ENCODE peak calls at places on chromosomes 1 and 21, in ten cellular contexts. One of them, this sample, is unnamed.

GRCh38 chr1:80075351-80075750 is 1068.8 kb upstream of the ADGRL4 start:
- DNase-seq in right lobe of liver: no peak
- DNase-seq in AG04449: no peak
- DNase-seq in AG10803: no peak
- DNase-seq in mucosa of descending colon: no peak
- DNase-seq in PC-9: no peak
- DNase-seq in RWPE1: no peak
- DNase-seq in HFF-Myc: no peak
- DNase-seq in fibroblast of the aortic adventitia: no peak
- DNase-seq in A549: no peak
- DNase-seq in this sample: no peak

GRCh38 chr1:81954388-81955023 is 153.8 kb downstream of the ADGRL2 start:
- DNase-seq in A549: no peak
- DNase-seq in PC-9: no peak
- DNase-seq in mucosa of descending colon: no peak
- DNase-seq in RWPE1: no peak
- DNase-seq in AG10803: no peak
- DNase-seq in fibroblast of the aortic adventitia: no peak
- DNase-seq in right lobe of liver: no peak
- DNase-seq in AG04449: no peak
- DNase-seq in HFF-Myc: no peak
- DNase-seq in this sample: no peak

GRCh38 chr1:78561856-78562255 is 58.4 kb upstream of the IFI44L start:
- DNase-seq in AG04449: no peak
- DNase-seq in AG10803: peak; percentile 35
- DNase-seq in PC-9: no peak
- DNase-seq in HFF-Myc: no peak
- DNase-seq in mucosa of descending colon: no peak
- DNase-seq in fibroblast of the aortic adventitia: no peak
- DNase-seq in A549: no peak
- DNase-seq in right lobe of liver: no peak
- DNase-seq in RWPE1: no peak
- DNase-seq in this sample: no peak

GRCh38 chr1:243287652-243288051 is 31.8 kb downstream of the SDCCAG8 start:
- DNase-seq in PC-9: no peak
- DNase-seq in RWPE1: peak; percentile 60
- DNase-seq in right lobe of liver: no peak
- DNase-seq in AG10803: peak; percentile 77
- DNase-seq in fibroblast of the aortic adventitia: peak; percentile 85
- DNase-seq in A549: peak; percentile 26
- DNase-seq in AG04449: peak; percentile 41
- DNase-seq in mucosa of descending colon: no peak
- DNase-seq in HFF-Myc: peak; percentile 67
- DNase-seq in this sample: peak; percentile 88

GRCh38 chr1:10901091-10901893 is 104.8 kb upstream of the CASZ1 start:
- DNase-seq in fibroblast of the aortic adventitia: peak; percentile 12
- DNase-seq in HFF-Myc: no peak
- DNase-seq in right lobe of liver: peak; percentile 43
- DNase-seq in RWPE1: peak; percentile 67
- DNase-seq in A549: no peak
- DNase-seq in AG10803: no peak
- DNase-seq in AG04449: no peak
- DNase-seq in PC-9: peak; percentile 82
- DNase-seq in mucosa of descending colon: peak; percentile 33
- DNase-seq in this sample: no peak

GRCh38 chr21:46559291-46559983 is 45.4 kb downstream of the S100B start:
- DNase-seq in HFF-Myc: no peak
- DNase-seq in mucosa of descending colon: no peak
- DNase-seq in A549: no peak
- DNase-seq in RWPE1: no peak
- DNase-seq in AG10803: no peak
- DNase-seq in right lobe of liver: peak; percentile 41
- DNase-seq in PC-9: no peak
- DNase-seq in AG04449: no peak
- DNase-seq in fibroblast of the aortic adventitia: no peak
- DNase-seq in this sample: no peak

GRCh38 chr1:237749122-237749521 is 141.6 kb downstream of the ZP4 start:
- DNase-seq in AG10803: no peak
- DNase-seq in AG04449: no peak
- DNase-seq in right lobe of liver: no peak
- DNase-seq in A549: no peak
- DNase-seq in RWPE1: no peak
- DNase-seq in mucosa of descending colon: no peak
- DNase-seq in fibroblast of the aortic adventitia: no peak
- DNase-seq in HFF-Myc: no peak
- DNase-seq in PC-9: no peak
- DNase-seq in this sample: no peak

GRCh38 chr21:31103571-31104265 is 65.4 kb upstream of the KRTAP19-8 start:
- DNase-seq in fibroblast of the aortic adventitia: no peak
- DNase-seq in mucosa of descending colon: no peak
- DNase-seq in RWPE1: no peak
- DNase-seq in PC-9: no peak
- DNase-seq in AG04449: no peak
- DNase-seq in A549: no peak
- DNase-seq in right lobe of liver: no peak
- DNase-seq in AG10803: no peak
- DNase-seq in HFF-Myc: no peak
- DNase-seq in this sample: no peak

GRCh38 chr1:214604543-214604942 is 1.5 kb downstream of the CENPF start:
- DNase-seq in right lobe of liver: no peak
- DNase-seq in mucosa of descending colon: no peak
- DNase-seq in AG04449: no peak
- DNase-seq in AG10803: peak; percentile 40
- DNase-seq in RWPE1: peak; percentile 12
- DNase-seq in HFF-Myc: no peak
- DNase-seq in PC-9: no peak
- DNase-seq in A549: no peak
- DNase-seq in fibroblast of the aortic adventitia: no peak
- DNase-seq in this sample: peak; percentile 32

GRCh38 chr21:20949884-20950283 is 48.3 kb upstream of the NCAM2 start:
- DNase-seq in A549: no peak
- DNase-seq in right lobe of liver: no peak
- DNase-seq in AG04449: no peak
- DNase-seq in AG10803: no peak
- DNase-seq in fibroblast of the aortic adventitia: no peak
- DNase-seq in mucosa of descending colon: no peak
- DNase-seq in HFF-Myc: no peak
- DNase-seq in RWPE1: no peak
- DNase-seq in PC-9: no peak
- DNase-seq in this sample: no peak

GRCh38 chr1:228166170-228166936 is 749 bp downstream of the IBA57 start:
- DNase-seq in HFF-Myc: peak; percentile 44
- DNase-seq in RWPE1: peak; percentile 25
- DNase-seq in fibroblast of the aortic adventitia: peak; percentile 49
- DNase-seq in mucosa of descending colon: peak; percentile 77
- DNase-seq in AG10803: peak; percentile 71
- DNase-seq in PC-9: peak; percentile 82
- DNase-seq in A549: peak; percentile 82
- DNase-seq in AG04449: no peak
- DNase-seq in right lobe of liver: peak; percentile 82
- DNase-seq in this sample: peak; percentile 64

GRCh38 chr1:205294175-205294913 is 27.2 kb downstream of the NUAK2 start:
- DNase-seq in fibroblast of the aortic adventitia: peak; percentile 95
- DNase-seq in RWPE1: peak; percentile 85
- DNase-seq in AG10803: peak; percentile 88
- DNase-seq in right lobe of liver: peak; percentile 77
- DNase-seq in mucosa of descending colon: no peak
- DNase-seq in A549: peak; percentile 95
- DNase-seq in HFF-Myc: peak; percentile 86
- DNase-seq in AG04449: peak; percentile 78
- DNase-seq in PC-9: no peak
- DNase-seq in this sample: peak; percentile 93

GRCh38 chr1:19229828-19230325 is 19.8 kb upstream of the UBR4 start:
- DNase-seq in HFF-Myc: no peak
- DNase-seq in PC-9: no peak
- DNase-seq in right lobe of liver: no peak
- DNase-seq in RWPE1: no peak
- DNase-seq in mucosa of descending colon: no peak
- DNase-seq in A549: no peak
- DNase-seq in AG10803: no peak
- DNase-seq in fibroblast of the aortic adventitia: no peak
- DNase-seq in AG04449: no peak
- DNase-seq in this sample: no peak

GRCh38 chr1:202505356-202505755 is 156.9 kb downstream of the PPP1R12B start:
- DNase-seq in right lobe of liver: no peak
- DNase-seq in fibroblast of the aortic adventitia: peak; percentile 91
- DNase-seq in mucosa of descending colon: no peak
- DNase-seq in AG10803: peak; percentile 81
- DNase-seq in A549: no peak
- DNase-seq in AG04449: peak; percentile 50
- DNase-seq in RWPE1: no peak
- DNase-seq in PC-9: no peak
- DNase-seq in HFF-Myc: no peak
- DNase-seq in this sample: peak; percentile 95

GRCh38 chr1:234863596-234863995 is 253.6 kb upstream of the IRF2BP2 start:
- DNase-seq in RWPE1: peak; percentile 33
- DNase-seq in fibroblast of the aortic adventitia: peak; percentile 68
- DNase-seq in PC-9: no peak
- DNase-seq in right lobe of liver: no peak
- DNase-seq in HFF-Myc: no peak
- DNase-seq in AG10803: peak; percentile 66
- DNase-seq in A549: no peak
- DNase-seq in AG04449: no peak
- DNase-seq in mucosa of descending colon: no peak
- DNase-seq in this sample: peak; percentile 67

DNA sequence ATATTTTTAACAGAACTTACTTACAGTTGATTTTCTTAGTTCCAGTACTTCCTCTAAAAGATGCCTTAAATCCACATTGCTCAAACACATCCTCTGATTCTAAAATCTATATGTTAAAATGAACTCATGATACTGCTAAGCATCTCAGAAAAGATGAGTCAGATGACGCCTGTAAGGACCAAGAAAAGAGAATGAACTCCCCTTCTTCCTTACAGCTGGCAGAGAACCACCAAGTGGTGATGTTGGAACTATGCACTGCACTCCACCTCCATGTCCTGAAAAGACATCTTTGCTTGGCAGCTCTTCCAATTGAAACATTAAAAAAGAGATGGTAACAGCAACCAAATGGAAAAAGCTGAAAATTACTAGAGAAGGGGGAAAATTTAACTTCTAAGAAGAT is 648.8 kb downstream of the PTPRC start:
- DNase-seq in right lobe of liver: no peak
- DNase-seq in mucosa of descending colon: no peak
- DNase-seq in A549: no peak
- DNase-seq in RWPE1: no peak
- DNase-seq in HFF-Myc: no peak
- DNase-seq in fibroblast of the aortic adventitia: peak; percentile 55
- DNase-seq in PC-9: no peak
- DNase-seq in AG04449: no peak
- DNase-seq in AG10803: no peak
- DNase-seq in this sample: no peak
- TF ChIP-seq CTCF in right lobe of liver: no peak
- TF ChIP-seq CTCF in mucosa of descending colon: no peak
- TF ChIP-seq CTCF in A549: no peak
- TF ChIP-seq CTCF in RWPE1: no peak
- TF ChIP-seq CTCF in HFF-Myc: no peak
- TF ChIP-seq CTCF in fibroblast of the aortic adventitia: peak; percentile 33
- TF ChIP-seq CTCF in PC-9: no peak
- TF ChIP-seq CTCF in AG04449: no peak
- TF ChIP-seq CTCF in AG10803: no peak
- TF ChIP-seq CTCF in this sample: peak; percentile 6

GRCh38 chr1:173506437-173506836 is 29.3 kb downstream of the PRDX6 start:
- DNase-seq in A549: peak; percentile 63
- DNase-seq in RWPE1: no peak
- DNase-seq in HFF-Myc: no peak
- DNase-seq in PC-9: no peak
- DNase-seq in AG10803: no peak
- DNase-seq in mucosa of descending colon: peak; percentile 88
- DNase-seq in fibroblast of the aortic adventitia: no peak
- DNase-seq in right lobe of liver: peak; percentile 84
- DNase-seq in AG04449: no peak
- DNase-seq in this sample: no peak
- TF ChIP-seq CTCF in A549: peak; percentile 22
- TF ChIP-seq CTCF in RWPE1: no peak
- TF ChIP-seq CTCF in HFF-Myc: peak; percentile 14
- TF ChIP-seq CTCF in PC-9: peak; percentile 53
- TF ChIP-seq CTCF in AG10803: no peak
- TF ChIP-seq CTCF in mucosa of descending colon: peak; percentile 40
- TF ChIP-seq CTCF in fibroblast of the aortic adventitia: no peak
- TF ChIP-seq CTCF in right lobe of liver: peak; percentile 85
- TF ChIP-seq CTCF in AG04449: no peak
- TF ChIP-seq CTCF in this sample: no peak

DNA sequence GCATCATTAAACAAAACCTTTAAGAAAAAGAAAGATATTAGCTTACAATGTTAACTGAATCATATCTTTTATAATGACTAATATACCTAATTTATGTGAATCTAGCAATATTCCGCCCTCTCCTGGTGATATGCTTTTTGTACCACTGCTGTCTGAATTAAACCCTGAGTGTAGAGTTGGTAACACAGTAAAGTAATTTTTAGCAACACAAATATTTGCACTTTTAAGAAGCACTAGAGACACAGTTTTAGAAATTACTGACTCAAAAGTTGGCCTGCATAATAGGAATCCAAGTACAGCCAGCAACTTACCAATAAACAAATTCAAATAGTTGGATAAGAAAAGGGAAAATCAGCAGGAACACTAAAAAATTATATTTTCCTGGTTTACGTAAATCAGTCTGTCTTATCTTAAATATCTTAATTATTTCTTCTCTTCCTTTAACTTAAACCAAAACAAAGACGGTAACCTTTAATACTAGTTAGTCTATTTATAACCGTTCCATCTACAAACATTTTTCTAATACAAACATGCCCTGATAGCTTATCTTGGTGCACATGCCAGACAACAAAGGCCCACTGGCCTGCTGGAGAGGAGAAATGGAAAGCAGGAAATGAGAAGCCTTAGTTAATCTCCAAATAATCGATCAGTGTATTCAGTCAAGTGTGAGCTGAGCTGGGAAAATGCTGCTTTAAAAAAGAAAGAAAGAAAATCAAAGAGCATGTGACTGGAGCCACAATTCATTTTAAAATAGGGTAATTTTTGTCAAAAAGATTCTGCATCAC is 246.0 kb downstream of the RERE start:
- DNase-seq in AG10803: peak; percentile 45
- DNase-seq in A549: peak; percentile 20
- DNase-seq in AG04449: no peak
- DNase-seq in right lobe of liver: no peak
- DNase-seq in mucosa of descending colon: peak; percentile 17
- DNase-seq in PC-9: no peak
- DNase-seq in RWPE1: peak; percentile 18
- DNase-seq in fibroblast of the aortic adventitia: peak; percentile 83
- DNase-seq in HFF-Myc: no peak
- DNase-seq in this sample: peak; percentile 72
- TF ChIP-seq CTCF in AG10803: peak; percentile 62
- TF ChIP-seq CTCF in A549: peak; percentile 44
- TF ChIP-seq CTCF in AG04449: peak; percentile 9
- TF ChIP-seq CTCF in right lobe of liver: peak; percentile 48
- TF ChIP-seq CTCF in mucosa of descending colon: no peak
- TF ChIP-seq CTCF in PC-9: peak; percentile 36
- TF ChIP-seq CTCF in RWPE1: peak; percentile 54
- TF ChIP-seq CTCF in fibroblast of the aortic adventitia: peak; percentile 64
- TF ChIP-seq CTCF in HFF-Myc: peak; percentile 21
- TF ChIP-seq CTCF in this sample: peak; percentile 67

DNA sequence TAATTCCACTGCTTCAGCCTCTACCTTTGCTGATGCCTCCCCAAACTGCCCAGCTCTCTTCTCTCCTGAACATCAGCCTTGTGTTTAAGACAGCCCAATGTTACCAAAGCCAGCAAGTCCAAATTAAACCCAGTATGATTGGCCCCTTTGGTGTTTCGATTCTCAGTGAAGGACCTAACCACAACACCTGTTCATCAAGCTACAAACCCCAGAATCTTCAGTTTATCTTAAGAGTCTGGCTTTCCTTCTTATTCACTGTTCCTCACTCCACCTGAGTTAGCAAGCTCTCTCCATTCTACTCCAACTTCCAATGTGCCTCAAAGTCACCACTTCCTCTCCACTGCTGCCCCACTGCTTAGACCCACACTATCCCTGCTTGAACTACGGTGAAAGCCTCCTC is 25.5 kb upstream of the ITPKB start:
- DNase-seq in fibroblast of the aortic adventitia: no peak
- DNase-seq in AG04449: no peak
- DNase-seq in right lobe of liver: no peak
- DNase-seq in mucosa of descending colon: no peak
- DNase-seq in A549: no peak
- DNase-seq in RWPE1: no peak
- DNase-seq in AG10803: no peak
- DNase-seq in HFF-Myc: no peak
- DNase-seq in PC-9: no peak
- DNase-seq in this sample: no peak
- TF ChIP-seq CTCF in fibroblast of the aortic adventitia: no peak
- TF ChIP-seq CTCF in AG04449: no peak
- TF ChIP-seq CTCF in right lobe of liver: no peak
- TF ChIP-seq CTCF in mucosa of descending colon: no peak
- TF ChIP-seq CTCF in A549: no peak
- TF ChIP-seq CTCF in RWPE1: no peak
- TF ChIP-seq CTCF in AG10803: no peak
- TF ChIP-seq CTCF in HFF-Myc: no peak
- TF ChIP-seq CTCF in PC-9: no peak
- TF ChIP-seq CTCF in this sample: no peak

This sample was measured in fibroblast of pulmonary artery.